ENCODE peak calls at places on chromosome 2, in six cellular contexts. P is Karpas-422, G is AG04450, D is SJCRH30, K is colonic mucosa, J is hepatocyte. B is an unnamed sample.

GRCh38 chr2:23628926-23629325 is 243.9 kb downstream of the KLHL29 start:
- DNase-seq in P (no peak), G (no peak), D (no peak), K (no peak), J (no peak), B (no peak)

GRCh38 chr2:210399440-210400041 is 77.0 kb downstream of the LANCL1 start:
- DNase-seq in P (peak; percentile 76), G (no peak), D (no peak), K (no peak), J (peak; percentile 22), B (no peak)

GRCh38 chr2:148930046-148930775 is 55.2 kb downstream of the KIF5C start:
- DNase-seq in P (no peak), G (no peak), D (peak; percentile 78), K (no peak), J (peak; percentile 17), B (no peak)

GRCh38 chr2:128581849-128582244 is 263.2 kb upstream of the HS6ST1 start:
- DNase-seq in P (no peak), G (no peak), D (no peak), K (no peak), J (no peak), B (no peak)

GRCh38 chr2:119126650-119127049 is 31.9 kb downstream of the C1QL2 start:
- DNase-seq in P (peak; percentile 72), G (no peak), D (peak; percentile 36), K (peak; percentile 32), J (peak; percentile 47), B (peak; percentile 56)

GRCh38 chr2:169178804-169179390 is 109.5 kb downstream of the DHRS9 start:
- DNase-seq in P (no peak), G (no peak), D (no peak), K (no peak), J (no peak), B (no peak)

GRCh38 chr2:95760839-95761525 is 169.2 kb downstream of the TRIM43 start:
- DNase-seq in P (no peak), G (peak; percentile 46), D (peak; percentile 17), K (no peak), J (no peak), B (no peak)

GRCh38 chr2:149365826-149366583 is 35.6 kb downstream of the LYPD6 start:
- DNase-seq in P (no peak), G (no peak), D (no peak), K (peak; percentile 23), J (peak; percentile 13), B (no peak)

GRCh38 chr2:3233877-3234276 is 143.7 kb downstream of the EIPR1 start:
- DNase-seq in P (no peak), G (no peak), D (no peak), K (no peak), J (no peak), B (no peak)

GRCh38 chr2:199590323-199590915 is 132.7 kb upstream of the SATB2 start:
- DNase-seq in P (no peak), G (no peak), D (no peak), K (no peak), J (no peak), B (no peak)

GRCh38 chr2:111160758-111161157 is 40.0 kb downstream of the BCL2L11 start:
- DNase-seq in P (no peak), G (peak; percentile 61), D (no peak), K (no peak), J (peak; percentile 36), B (no peak)

GRCh38 chr2:218540015-218540414 is 28.1 kb downstream of the USP37 start:
- DNase-seq in P (no peak), G (peak; percentile 23), D (no peak), K (no peak), J (no peak), B (no peak)

GRCh38 chr2:127700527-127701192 is 637 bp upstream of the SFT2D3 start:
- DNase-seq in P (peak; percentile 56), G (no peak), D (no peak), K (peak; percentile 90), J (peak; percentile 92), B (peak; percentile 80)

GRCh38 chr2:7847321-7847720 is 834.5 kb upstream of the ID2 start:
- DNase-seq in P (no peak), G (no peak), D (no peak), K (no peak), J (no peak), B (no peak)

GRCh38 chr2:95315801-95316411 is 18.8 kb downstream of the KCNIP3 start:
- DNase-seq in P (no peak), G (no peak), D (no peak), K (no peak), J (no peak), B (no peak)

GRCh38 chr2:46273225-46273863 is 23.9 kb upstream of the EPAS1 start:
- DNase-seq in P (no peak), G (no peak), D (no peak), K (no peak), J (no peak), B (no peak)

GRCh38 chr2:199747427-199747826 is 103.6 kb downstream of the FTCDNL1 start:
- DNase-seq in P (no peak), G (no peak), D (no peak), K (no peak), J (no peak), B (no peak)

GRCh38 chr2:188919824-188920223 is 54.3 kb upstream of the COL3A1 start:
- DNase-seq in P (no peak), G (no peak), D (no peak), K (no peak), J (no peak), B (no peak)

GRCh38 chr2:186347472-186347871 is 138.6 kb upstream of the ZC3H15 start:
- DNase-seq in P (no peak), G (no peak), D (no peak), K (no peak), J (no peak), B (no peak)

GRCh38 chr2:132830321-132830720 is 160.3 kb upstream of the LYPD1 start:
- DNase-seq in P (no peak), G (no peak), D (no peak), K (no peak), J (no peak), B (no peak)

GRCh38 chr2:237084444-237084843 is 1.2 kb upstream of the COPS8 start:
- DNase-seq in P (no peak), G (no peak), D (no peak), K (no peak), J (no peak), B (no peak)
- H3K4me3 ChIP-seq in P (peak overlapping the region; percentile 99), G (no peak overlapping the region), D (peak overlapping the region; percentile 80), K (no peak overlapping the region), J (peak overlapping the region; percentile 70), B (no peak overlapping the region)

GRCh38 chr2:32802877-32803276 is 143.9 kb upstream of the LTBP1 start:
- DNase-seq in P (no peak), G (no peak), D (no peak), K (no peak), J (no peak), B (no peak)

GRCh38 chr2:32804205-32804604 is 142.5 kb upstream of the LTBP1 start:
- DNase-seq in P (no peak), G (no peak), D (no peak), K (no peak), J (no peak), B (no peak)

GRCh38 chr2:32798841-32799240 is 147.9 kb upstream of the LTBP1 start:
- DNase-seq in P (no peak), G (peak; percentile 47), D (no peak), K (no peak), J (no peak), B (no peak)

GRCh38 chr2:32805104-32806095 is 141.4 kb upstream of the LTBP1 start:
- DNase-seq in P (no peak), G (peak; percentile 7), D (no peak), K (peak; percentile 35), J (peak; percentile 61), B (no peak)

DNA sequence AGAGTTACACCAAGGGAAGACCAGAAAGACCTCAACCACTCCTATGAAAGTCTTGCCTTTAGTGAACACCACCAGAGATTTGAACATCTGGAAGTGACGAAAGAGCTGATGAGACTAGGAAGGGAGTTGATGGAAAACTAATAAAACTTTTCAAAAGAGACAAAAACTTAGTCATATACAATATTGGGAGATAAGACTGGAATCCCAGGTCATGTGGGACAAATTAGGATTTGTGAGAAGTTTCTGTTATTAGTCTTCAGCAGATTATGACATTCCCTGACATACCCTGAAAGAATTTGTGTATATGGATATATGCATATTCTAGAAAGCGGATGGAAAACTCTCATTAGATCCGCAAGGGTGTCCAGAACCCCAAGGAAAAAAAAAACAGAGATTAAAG is 145.0 kb upstream of the LTBP1 start:
- DNase-seq in P (no peak), G (no peak), D (no peak), K (no peak), J (no peak), B (no peak)
- H3K27ac ChIP-seq in P (no peak overlapping the region), G (no peak overlapping the region), D (no peak overlapping the region), K (no peak overlapping the region), J (no peak overlapping the region), B (no peak overlapping the region)

GRCh38 chr2:223923976-223924375 is 21.2 kb downstream of the WDFY1 start:
- DNase-seq in P (no peak), G (no peak), D (no peak), K (no peak), J (no peak), B (no peak)
- H3K9me3 ChIP-seq in P (no peaks in the 10 kb centered on the region), G (peaks cover 15% of the 10 kb centered on the region), D (peaks cover 3% of the 10 kb centered on the region), K (no peaks in the 10 kb centered on the region), J (no peaks in the 10 kb centered on the region), B (no peaks in the 10 kb centered on the region)

DNA sequence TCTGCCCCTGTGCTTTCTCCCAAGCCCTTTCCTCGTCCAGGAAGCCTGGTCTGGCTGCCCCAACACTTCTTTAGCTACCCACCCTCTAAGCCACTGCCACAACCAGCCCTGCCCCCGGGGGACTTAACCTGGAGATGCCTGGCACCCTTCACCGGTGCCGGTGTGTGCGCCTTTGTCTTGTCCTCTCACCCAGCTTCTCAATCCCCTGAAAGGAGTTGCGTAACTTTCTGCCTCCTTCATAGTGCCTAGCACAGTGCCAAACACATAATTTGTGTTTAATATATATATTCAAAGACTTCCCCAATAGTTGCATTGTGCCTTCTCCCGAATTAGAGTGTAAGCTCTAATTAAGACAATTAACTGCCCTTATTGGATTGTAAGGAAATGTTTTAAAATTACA is 70.6 kb downstream of the ALK start:
- DNase-seq in P (no peak), G (no peak), D (no peak), K (no peak), J (no peak), B (no peak)
- H3K4me3 ChIP-seq in P (no peak overlapping the region), G (no peak overlapping the region), D (no peak overlapping the region), K (no peak overlapping the region), J (no peak overlapping the region), B (no peak overlapping the region)

GRCh38 chr2:77778917-77779316 is 256.7 kb upstream of the LRRTM4 start:
- DNase-seq in P (no peak), G (no peak), D (no peak), K (no peak), J (no peak), B (no peak)
- H3K27ac ChIP-seq in P (no peak overlapping the region), G (no peak overlapping the region), D (no peak overlapping the region), K (no peak overlapping the region), J (no peak overlapping the region), B (no peak overlapping the region)

GRCh38 chr2:109442715-109443319 is 170.9 kb downstream of the SEPTIN10 start:
- DNase-seq in P (no peak), G (no peak), D (no peak), K (no peak), J (no peak), B (no peak)
- H3K9me3 ChIP-seq in P (peaks cover 7% of the 10 kb centered on the region), G (peaks cover 16% of the 10 kb centered on the region), D (peaks cover 22% of the 10 kb centered on the region), K (no peaks in the 10 kb centered on the region), J (peaks cover 13% of the 10 kb centered on the region), B (no peaks in the 10 kb centered on the region)

GRCh38 chr2:134137182-134137595 is 116.7 kb upstream of the MGAT5 start:
- DNase-seq in P (no peak), G (no peak), D (peak; percentile 56), K (no peak), J (no peak), B (no peak)
- H3K4me3 ChIP-seq in P (no peak overlapping the region), G (no peak overlapping the region), D (no peak overlapping the region), K (no peak overlapping the region), J (no peak overlapping the region), B (no peak overlapping the region)

B was measured in testis.